ENCODE peak calls at places on chromosomes 5 and 9, in four cellular contexts. C is stimulated activated CD8-positive, alpha-beta memory T cell treated with anti-CD3 and anti-CD28 coated beads, Interleukin-4, amount 100 ng/mL, for 24 hours; E is mesenchymal stem cell; N is NCI-H748 treated with DMSO at 0.1 percent for 48 hours. A is an unnamed sample.

GRCh38 chr5:136350339-136350738 is 15.0 kb downstream of the TRPC7 start:
- DNase-seq in N (no peak), E (no peak), C (no peak), A (no peak)

GRCh38 chr5:90096415-90097081 is 313.0 kb downstream of the CETN3 start:
- DNase-seq in N (no peak), E (peak; percentile 79), C (no peak), A (no peak)

GRCh38 chr5:119177226-119177625 is 106.3 kb downstream of the DMXL1 start:
- DNase-seq in N (no peak), E (no peak), C (no peak), A (no peak)

GRCh38 chr5:65695896-65696295 is 26.0 kb downstream of the SGTB start:
- DNase-seq in N (no peak), E (no peak), C (no peak), A (no peak)

GRCh38 chr5:100576217-100576751 is 41.1 kb downstream of the FAM174A start:
- DNase-seq in N (no peak), C (no peak), E (no peak), A (no peak)

GRCh38 chr5:153159611-153160010 is 330.9 kb upstream of the GRIA1 start:
- DNase-seq in N (no peak), E (peak; percentile 60), C (no peak), A (no peak)

GRCh38 chr5:17182494-17182893 is 34.9 kb upstream of the BASP1 start:
- DNase-seq in E (peak; percentile 50), N (no peak), C (no peak), A (no peak)

GRCh38 chr5:102811962-102812361 is 56.9 kb downstream of the PAM start:
- DNase-seq in N (peak; percentile 80), E (peak; percentile 55), C (no peak), A (peak; percentile 30)

GRCh38 chr5:53019320-53019719 is 30.2 kb downstream of the ITGA2 start:
- DNase-seq in C (no peak), E (peak; percentile 90), N (no peak), A (no peak)

GRCh38 chr5:150658699-150659265 is 2.3 kb upstream of the MYOZ3 start:
- DNase-seq in E (no peak), C (no peak), N (no peak), A (no peak)

GRCh38 chr5:176693477-176693851 is 46.2 kb downstream of the TSPAN17 start:
- DNase-seq in C (no peak), N (peak; percentile 39), E (no peak), A (peak; percentile 89)

GRCh38 chr5:75054110-75054930 is 2.0 kb upstream of the GCNT4 start:
- DNase-seq in N (no peak), C (no peak), E (no peak), A (no peak)

GRCh38 chr5:136979131-136979530 is 520.0 kb downstream of the SPOCK1 start:
- DNase-seq in E (no peak), N (no peak), C (no peak), A (no peak)

GRCh38 chr9:121720311-121720991 is 69.0 kb downstream of the DAB2IP start:
- DNase-seq in E (no peak), C (no peak), N (no peak), A (no peak)

GRCh38 chr5:76081811-76082783 is 1.1 kb upstream of the SV2C start:
- DNase-seq in N (peak; percentile 44), C (no peak), E (no peak), A (no peak)

GRCh38 chr9:2778816-2779215 is 61.5 kb downstream of the KCNV2 start:
- DNase-seq in N (no peak), E (no peak), C (no peak), A (no peak)

GRCh38 chr9:71604197-71605063 is 163.9 kb downstream of the CEMIP2 start:
- DNase-seq in C (peak; percentile 70), N (peak; percentile 31), E (peak; percentile 75), A (peak; percentile 62)

GRCh38 chr5:125409496-125410351 is 663.3 kb upstream of the ZNF608 start:
- DNase-seq in C (no peak), E (peak; percentile 44), N (peak; percentile 97), A (no peak)

GRCh38 chr5:135724475-135725065 is 109.9 kb upstream of the SLC25A48 start:
- DNase-seq in N (no peak), C (no peak), E (no peak), A (no peak)

GRCh38 chr5:124825250-124825982 is 79.0 kb upstream of the ZNF608 start:
- DNase-seq in N (no peak), C (no peak), E (no peak), A (no peak)

GRCh38 chr9:81562221-81563019 is 126.9 kb downstream of the TLE1 start:
- DNase-seq in E (peak; percentile 81), N (no peak), C (no peak), A (no peak)

GRCh38 chr5:122008061-122008460 is 46.3 kb downstream of the SRFBP1 start:
- DNase-seq in E (no peak), N (no peak), C (no peak), A (no peak)

GRCh38 chr9:137550958-137551655 is 572 bp upstream of the MRPL41 start:
- DNase-seq in N (peak; percentile 40), E (peak; percentile 86), C (no peak), A (peak; percentile 89)

GRCh38 chr9:87871425-87872078 is 11.1 kb upstream of the SPATA31E1 start:
- DNase-seq in C (no peak), E (no peak), N (no peak), A (no peak)

GRCh38 chr5:51326844-51327243 is 56.4 kb upstream of the ISL1 start:
- DNase-seq in N (no peak), E (no peak), C (no peak), A (no peak)

GRCh38 chr5:120682851-120683250 is 218.8 kb downstream of the PRR16 start:
- DNase-seq in N (no peak), C (no peak), E (peak; percentile 52), A (no peak)

GRCh38 chr5:14038341-14038959 is 94.0 kb upstream of the DNAH5 start:
- DNase-seq in E (peak; percentile 86), N (no peak), C (no peak), A (no peak)